ENCODE peak calls at places on chromosomes 5 and 9, in nine cellular contexts. M is RWPE1, N is lung, X is Caco-2, R is endothelial cell, F is fibroblast of lung, S is PC-3, Z is upper lobe of right lung, W is pancreas. Q is an unnamed sample.

GRCh38 chr9:112850840-112851239 is 39.8 kb downstream of the SLC46A2 start:
- DNase-seq in M (no peak), N (no peak), X (no peak), R (no peak), F (no peak), S (no peak), Z (no peak), W (no peak), Q (no peak)

GRCh38 chr9:89734561-89734960 is 129.7 kb downstream of the GADD45G start:
- DNase-seq in M (no peak), N (no peak), X (no peak), R (no peak), F (peak), S (no peak), Z (no peak), W (peak), Q (no peak)

GRCh38 chr9:33354651-33355211 is 47.6 kb downstream of the AQP7 start:
- DNase-seq in M (no peak), N (no peak), X (no peak), R (no peak), F (peak), S (peak), Z (no peak), W (no peak), Q (no peak)

GRCh38 chr9:14961372-14962068 is 51.3 kb upstream of the FREM1 start:
- DNase-seq in M (no peak), N (no peak), X (peak), R (no peak), F (no peak), S (peak), Z (no peak), W (no peak), Q (peak)

GRCh38 chr9:37971691-37972090 is 67.8 kb upstream of the SLC25A51 start:
- DNase-seq in M (no peak), N (no peak), X (no peak), R (no peak), F (no peak), S (no peak), Z (no peak), W (no peak), Q (no peak)

GRCh38 chr9:117028103-117028858 is 341.2 kb downstream of the TRIM32 start:
- DNase-seq in M (no peak), N (no peak), X (no peak), R (no peak), F (no peak), S (no peak), Z (no peak), W (no peak), Q (no peak)

GRCh38 chr9:128881627-128881883 is 195 bp downstream of the KYAT1 start:
- DNase-seq in M (no peak), N (no peak), X (no peak), R (no peak), F (no peak), S (no peak), Z (no peak), W (no peak), Q (no peak)

GRCh38 chr5:159786901-159787691 is 129.2 kb upstream of the ADRA1B start:
- DNase-seq in M (no peak), N (peak), X (no peak), R (no peak), F (peak), S (no peak), Z (peak), W (no peak), Q (no peak)

GRCh38 chr5:38404667-38405276 is 146.4 kb downstream of the EGFLAM start:
- DNase-seq in M (peak), N (no peak), X (peak), R (peak), F (no peak), S (peak), Z (no peak), W (no peak), Q (peak)

GRCh38 chr5:55143624-55144023 is 16.3 kb upstream of the GPX8 start:
- DNase-seq in M (no peak), N (no peak), X (no peak), R (no peak), F (no peak), S (no peak), Z (no peak), W (no peak), Q (no peak)

GRCh38 chr5:75734913-75735789 is 17.9 kb upstream of the POC5 start:
- DNase-seq in M (peak), N (no peak), X (peak), R (peak), F (no peak), S (peak), Z (no peak), W (no peak), Q (peak)

GRCh38 chr5:157670662-157671591 is at the start of gene C5orf52:
- DNase-seq in M (peak), N (no peak), X (peak), R (peak), F (peak), S (peak), Z (no peak), W (peak), Q (peak)

GRCh38 chr9:113501129-113501686 is 37.7 kb downstream of the RGS3 start:
- DNase-seq in M (no peak), N (no peak), X (no peak), R (peak), F (no peak), S (no peak), Z (no peak), W (no peak), Q (no peak)

GRCh38 chr5:5589146-5589826 is 166.8 kb downstream of the ICE1 start:
- DNase-seq in M (no peak), N (no peak), X (no peak), R (no peak), F (no peak), S (no peak), Z (no peak), W (no peak), Q (no peak)

GRCh38 chr5:168706655-168707069 is 127.5 kb upstream of the PANK3 start:
- DNase-seq in M (peak), N (no peak), X (peak), R (peak), F (peak), S (peak), Z (no peak), W (no peak), Q (peak)

GRCh38 chr5:126098330-126099017 is 324.7 kb upstream of the GRAMD2B start:
- DNase-seq in M (no peak), N (no peak), X (no peak), R (no peak), F (peak), S (no peak), Z (no peak), W (no peak), Q (no peak)

GRCh38 chr9:138020120-138020794 is 142.7 kb downstream of the CACNA1B start:
- DNase-seq in M (no peak), N (no peak), X (peak), R (no peak), F (no peak), S (no peak), Z (no peak), W (peak), Q (no peak)

GRCh38 chr5:142938201-142938600 is 168.0 kb downstream of the ARHGAP26 start:
- DNase-seq in M (no peak), N (no peak), X (no peak), R (no peak), F (no peak), S (no peak), Z (no peak), W (no peak), Q (no peak)

GRCh38 chr9:93625000-93625399 is 48.6 kb downstream of the PHF2 start:
- DNase-seq in M (no peak), N (no peak), X (no peak), R (no peak), F (no peak), S (no peak), Z (no peak), W (no peak), Q (no peak)

GRCh38 chr5:14249258-14250093 is 106.3 kb downstream of the TRIO start:
- DNase-seq in M (no peak), N (no peak), X (no peak), R (no peak), F (no peak), S (no peak), Z (no peak), W (no peak), Q (no peak)

GRCh38 chr9:94827584-94828304 is 101.2 kb downstream of the AOPEP start:
- DNase-seq in M (no peak), N (no peak), X (peak), R (no peak), F (peak), S (no peak), Z (no peak), W (no peak), Q (no peak)

GRCh38 chr9:95409650-95410426 is 92.3 kb upstream of the FANCC start:
- DNase-seq in M (peak), N (no peak), X (no peak), R (no peak), F (peak), S (peak), Z (no peak), W (no peak), Q (no peak)

GRCh38 chr5:45741110-45741509 is 44.9 kb upstream of the HCN1 start:
- DNase-seq in M (no peak), N (no peak), X (no peak), R (no peak), F (no peak), S (no peak), Z (no peak), W (no peak), Q (no peak)

GRCh38 chr5:64147849-64148441 is 17.7 kb upstream of the RNF180 start:
- DNase-seq in M (peak), N (peak), X (peak), R (peak), F (peak), S (peak), Z (peak), W (peak), Q (peak)

GRCh38 chr9:15176821-15177220 is 130.2 kb downstream of the TTC39B start:
- DNase-seq in M (no peak), N (no peak), X (no peak), R (no peak), F (no peak), S (no peak), Z (no peak), W (no peak), Q (no peak)

GRCh38 chr9:77438653-77439052 is 209.5 kb downstream of the GNA14 start:
- DNase-seq in M (no peak), N (no peak), X (no peak), R (no peak), F (no peak), S (no peak), Z (no peak), W (no peak), Q (no peak)

GRCh38 chr9:27369591-27369990 is 72.6 kb upstream of the EQTN start:
- DNase-seq in M (no peak), N (no peak), X (no peak), R (no peak), F (no peak), S (no peak), Z (no peak), W (no peak), Q (no peak)

GRCh38 chr5:136115183-136115865 is 17.3 kb upstream of the SMAD5 start:
- DNase-seq in M (no peak), N (no peak), X (no peak), R (no peak), F (no peak), S (no peak), Z (no peak), W (no peak), Q (no peak)

GRCh38 chr5:131230406-131230805 is 33.4 kb upstream of the CDC42SE2 start:
- DNase-seq in M (no peak), N (no peak), X (no peak), R (no peak), F (no peak), S (no peak), Z (no peak), W (no peak), Q (no peak)

GRCh38 chr5:115069087-115069968 is 100.4 kb downstream of the TRIM36 start:
- DNase-seq in M (peak), N (no peak), X (peak), R (peak), F (peak), S (peak), Z (no peak), W (no peak), Q (peak)

GRCh38 chr9:131289301-131290038 is at the start of gene PLPP7:
- DNase-seq in M (no peak), N (no peak), X (no peak), R (peak), F (peak), S (no peak), Z (no peak), W (no peak), Q (no peak)

GRCh38 chr5:163503106-163504090 is 2.0 kb upstream of the MAT2B start:
- DNase-seq in M (peak), N (peak), X (peak), R (peak), F (peak), S (peak), Z (peak), W (no peak), Q (peak)

GRCh38 chr9:89461302-89461701 is 36.6 kb downstream of the SEMA4D start:
- DNase-seq in M (peak), N (no peak), X (no peak), R (no peak), F (peak), S (peak), Z (peak), W (no peak), Q (no peak)

GRCh38 chr5:14665110-14665822 is 748 bp downstream of the OTULIN start:
- DNase-seq in M (peak), N (no peak), X (peak), R (peak), F (no peak), S (peak), Z (peak), W (peak), Q (peak)

GRCh38 chr9:87148391-87149237 is 201.3 kb upstream of the GAS1 start:
- DNase-seq in M (peak), N (peak), X (no peak), R (peak), F (peak), S (no peak), Z (peak), W (peak), Q (peak)

GRCh38 chr5:18984559-18985080 is 1003.4 kb downstream of the CDH18 start:
- DNase-seq in M (peak), N (no peak), X (no peak), R (no peak), F (no peak), S (peak), Z (no peak), W (no peak), Q (no peak)

GRCh38 chr5:56522972-56523371 is 289.8 kb upstream of the ANKRD55 start:
- DNase-seq in M (no peak), N (no peak), X (no peak), R (no peak), F (peak), S (peak), Z (no peak), W (no peak), Q (no peak)

GRCh38 chr5:135053278-135053677 is 19.2 kb upstream of the PITX1 start:
- DNase-seq in M (no peak), N (no peak), X (no peak), R (no peak), F (no peak), S (no peak), Z (no peak), W (peak), Q (no peak)

GRCh38 chr9:98329281-98329680 is 73.8 kb upstream of the TBC1D2 start:
- DNase-seq in M (no peak), N (no peak), X (no peak), R (no peak), F (no peak), S (peak), Z (no peak), W (no peak), Q (no peak)

GRCh38 chr5:35939639-35940038 is 1.2 kb upstream of the CAPSL start:
- DNase-seq in M (no peak), N (no peak), X (no peak), R (no peak), F (no peak), S (no peak), Z (no peak), W (no peak), Q (no peak)
- TF ChIP-seq CTCF in M (no peak), N (no peak), X (no peak), R (peak), F (no peak), S (peak), Z (no peak), W (no peak), Q (no peak)

DNA sequence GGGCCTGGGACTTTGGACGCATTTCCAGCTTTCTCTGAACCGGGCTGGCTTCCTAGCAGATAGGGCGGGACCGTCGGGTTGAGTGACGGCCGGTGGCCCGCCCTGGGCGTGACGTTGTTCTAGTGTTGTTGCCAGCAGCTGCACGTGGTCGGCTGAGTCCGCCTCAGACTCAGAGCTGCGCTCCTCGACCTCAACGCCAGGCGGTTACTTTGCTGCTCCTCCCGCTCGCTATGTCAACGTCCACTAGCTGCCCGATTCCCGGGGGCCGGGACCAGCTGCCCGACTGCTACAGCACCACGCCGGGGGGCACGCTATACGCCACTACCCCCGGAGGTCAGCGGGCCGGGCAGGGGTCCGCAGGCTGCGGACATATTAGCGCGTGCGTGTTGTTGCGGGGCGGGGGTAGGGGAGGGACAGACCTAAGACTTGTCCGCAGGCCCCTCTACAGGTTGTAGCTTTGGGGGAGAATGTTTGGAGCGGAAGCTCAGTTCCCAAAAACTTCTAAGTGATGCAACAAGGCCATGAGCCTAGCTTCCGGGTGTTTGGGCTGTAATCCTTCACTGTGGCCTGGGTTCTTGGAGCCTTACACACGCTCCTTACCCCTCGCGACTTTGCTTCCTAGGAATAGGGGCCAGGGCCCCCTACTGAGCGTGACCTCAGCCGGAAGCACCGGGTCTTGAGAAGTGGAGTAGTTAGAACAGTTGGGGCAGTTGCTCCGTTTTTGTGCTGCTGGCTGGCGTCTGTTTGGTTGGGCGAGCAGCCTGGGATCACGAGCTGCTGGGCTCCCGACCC is at the start of gene EIF4EBP3:
- DNase-seq in M (peak), N (peak), X (peak), R (peak), F (peak), S (peak), Z (peak), W (peak), Q (peak)
- TF ChIP-seq CTCF in M (peak), N (peak), X (peak), R (peak), F (peak), S (peak), Z (peak), W (peak), Q (peak)

GRCh38 chr5:173395257-173395932 is 67.2 kb upstream of the STC2 start:
- DNase-seq in M (peak), N (no peak), X (no peak), R (no peak), F (peak), S (peak), Z (no peak), W (no peak), Q (peak)
- TF ChIP-seq CTCF in M (no peak), N (no peak), X (no peak), R (no peak), F (peak), S (peak), Z (no peak), W (no peak), Q (peak)

DNA sequence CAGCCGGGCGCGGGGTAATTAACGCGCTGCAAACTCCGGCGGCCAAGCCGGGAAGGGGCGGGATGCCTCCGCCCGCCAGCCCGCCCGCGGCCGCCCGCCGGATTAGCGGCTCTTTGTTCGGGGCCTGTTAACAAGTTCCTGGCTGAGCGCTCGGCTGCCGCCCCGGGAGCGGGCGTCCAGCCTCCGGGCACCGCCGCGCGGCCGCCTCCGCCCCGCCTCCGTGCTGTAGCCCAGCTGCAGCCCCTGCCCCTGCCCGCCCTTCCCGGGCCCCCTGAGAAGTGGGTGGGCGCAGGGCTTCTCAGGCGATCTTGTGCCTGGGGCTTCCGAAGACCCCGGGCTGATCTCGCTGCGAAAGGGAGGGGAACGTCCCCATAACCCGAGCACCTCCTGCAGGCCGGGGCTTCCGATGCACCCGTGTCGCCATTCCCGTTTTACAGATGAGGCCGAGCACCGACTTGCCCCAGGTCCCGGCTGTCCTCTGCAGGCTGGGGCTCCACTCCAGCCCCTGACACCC is 7.6 kb downstream of the UNC5A start:
- DNase-seq in M (peak), N (no peak), X (no peak), R (peak), F (no peak), S (peak), Z (no peak), W (no peak), Q (peak)
- TF ChIP-seq CTCF in M (peak), N (no peak), X (peak), R (no peak), F (no peak), S (peak), Z (peak), W (no peak), Q (no peak)

DNA sequence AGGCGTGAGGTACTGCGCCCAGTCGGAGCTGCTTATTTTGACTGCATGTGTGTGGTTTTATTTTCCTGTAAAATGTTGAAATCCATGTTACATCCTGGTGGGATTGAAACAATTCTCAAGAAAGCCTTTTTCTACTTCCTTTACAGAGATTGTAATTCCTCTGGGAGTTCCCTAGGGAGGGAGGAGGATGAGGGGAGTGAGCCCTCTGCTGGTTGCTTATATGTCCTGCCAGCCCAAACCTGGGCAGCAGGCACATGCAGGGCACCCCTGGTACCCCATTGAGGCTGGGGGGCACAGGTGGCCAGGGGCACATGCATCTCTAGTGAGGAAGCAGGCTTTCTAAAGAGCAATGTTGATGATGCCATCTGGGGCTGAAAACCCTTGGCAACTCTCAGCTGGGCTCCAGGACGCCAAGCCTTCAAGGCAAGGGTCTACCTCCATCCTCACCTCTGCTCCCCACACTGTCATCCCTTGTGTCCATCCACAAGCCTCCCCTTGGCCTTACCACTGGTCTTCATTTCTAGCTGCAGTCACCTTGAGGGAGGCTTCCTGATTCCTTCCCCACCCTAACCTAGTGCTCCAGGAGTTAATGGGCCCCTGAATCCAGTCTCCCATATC is 84.7 kb upstream of the TNFSF8 start:
- DNase-seq in M (peak), N (no peak), X (peak), R (peak), F (peak), S (peak), Z (no peak), W (no peak), Q (peak)
- TF ChIP-seq CTCF in M (peak), N (no peak), X (peak), R (peak), F (peak), S (peak), Z (peak), W (peak), Q (no peak)